ENCODE peak calls at places on chromosomes 7 and 10, in nine cellular contexts. C, H, O, J, V, T, U, G and Z are unnamed samples.

GRCh38 chr7:55024776-55025175 is 6.0 kb downstream of the EGFR start:
- DNase-seq in T (no peak), U (no peak), H (no peak), O (no peak), G (no peak), V (no peak), J (peak), C (no peak), Z (no peak)

GRCh38 chr10:96470108-96470743 is 43.5 kb downstream of the TLL2 start:
- DNase-seq in V (no peak), J (peak), G (peak), U (peak), C (no peak), O (no peak), T (no peak), H (no peak), Z (peak)

GRCh38 chr10:25934673-25935139 is 677 bp downstream of the MYO3A start:
- DNase-seq in H (no peak), G (peak), V (no peak), O (no peak), U (no peak), C (no peak), T (no peak), J (no peak), Z (no peak)

GRCh38 chr10:89074120-89074519 is 83.5 kb downstream of the FAS start:
- DNase-seq in H (no peak), J (peak), T (peak), U (no peak), C (no peak), V (no peak), O (peak), G (no peak), Z (no peak)

GRCh38 chr7:122219253-122219865 is 75.3 kb upstream of the AASS start:
- DNase-seq in O (no peak), J (peak), U (peak), V (no peak), T (no peak), G (peak), C (no peak), H (no peak), Z (no peak)

GRCh38 chr10:70034252-70034651 is 18.4 kb upstream of the MACROH2A2 start:
- DNase-seq in G (no peak), U (no peak), O (no peak), T (no peak), V (no peak), C (no peak), J (no peak), H (no peak), Z (no peak)

GRCh38 chr7:156659961-156660360 is 19.4 kb downstream of the RNF32 start:
- DNase-seq in H (no peak), U (peak), J (no peak), T (no peak), V (no peak), G (no peak), O (no peak), C (no peak), Z (no peak)

GRCh38 chr10:129767751-129768150 is 196.3 kb downstream of the EBF3 start:
- DNase-seq in V (no peak), T (no peak), U (no peak), C (no peak), O (peak), H (no peak), G (no peak), J (no peak), Z (no peak)

GRCh38 chr10:3648179-3648975 is 136.6 kb downstream of the KLF6 start:
- DNase-seq in J (no peak), G (no peak), V (no peak), H (no peak), O (no peak), T (no peak), C (no peak), U (no peak), Z (peak)

GRCh38 chr10:95183132-95183450 is 10.9 kb upstream of the ACSM6 start:
- DNase-seq in H (no peak), G (no peak), O (no peak), J (peak), T (no peak), C (no peak), V (no peak), U (no peak), Z (no peak)

GRCh38 chr7:112086496-112087254 is 119.5 kb downstream of the DOCK4 start:
- DNase-seq in H (no peak), T (no peak), J (no peak), O (no peak), C (no peak), U (no peak), V (no peak), G (peak), Z (no peak)

GRCh38 chr10:130660266-130660665 is 524.1 kb downstream of the GLRX3 start:
- DNase-seq in T (no peak), J (no peak), G (no peak), U (no peak), V (no peak), O (no peak), C (no peak), H (no peak), Z (no peak)

GRCh38 chr10:113867904-113868303 is 13.4 kb downstream of the NHLRC2 start:
- DNase-seq in O (no peak), H (no peak), V (no peak), C (no peak), U (no peak), T (no peak), G (no peak), J (no peak), Z (no peak)

GRCh38 chr7:28807396-28807994 is 150.6 kb downstream of the TRIL start:
- DNase-seq in J (no peak), H (no peak), T (no peak), C (no peak), U (no peak), V (no peak), G (no peak), O (no peak), Z (no peak)

GRCh38 chr10:80407836-80408197 is 534 bp upstream of the PRXL2A start:
- DNase-seq in U (peak), T (no peak), H (peak), V (peak), G (peak), O (peak), J (no peak), C (no peak), Z (no peak)

GRCh38 chr7:3095046-3095445 is 51.4 kb upstream of the CARD11 start:
- DNase-seq in H (peak), T (no peak), U (no peak), C (no peak), O (no peak), G (no peak), J (no peak), V (peak), Z (no peak)

GRCh38 chr10:116044722-116045374 is 228.2 kb downstream of the GFRA1 start:
- DNase-seq in J (peak), V (no peak), H (no peak), G (no peak), O (no peak), T (peak), C (no peak), U (no peak), Z (no peak)

GRCh38 chr10:47277352-47278151 is 22.4 kb upstream of the GDF10 start:
- DNase-seq in U (peak), C (no peak), O (peak), J (no peak), H (no peak), G (no peak), T (no peak), V (peak), Z (no peak)

GRCh38 chr10:55410415-55410885 is 609.4 kb upstream of the PCDH15 start:
- DNase-seq in U (no peak), G (peak), H (no peak), V (no peak), O (peak), T (no peak), J (peak), C (no peak), Z (peak)

GRCh38 chr7:117127585-117128168 is 174.4 kb downstream of the ST7 start:
- DNase-seq in T (peak), G (peak), H (peak), J (peak), U (peak), O (no peak), V (peak), C (peak), Z (peak)

GRCh38 chr7:102125127-102125561 is 161.5 kb upstream of the SH2B2 start:
- DNase-seq in G (peak), H (no peak), V (no peak), C (peak), T (peak), U (no peak), O (no peak), J (peak), Z (no peak)

GRCh38 chr7:137507096-137507495 is 163.6 kb upstream of the PTN start:
- DNase-seq in J (no peak), V (no peak), U (no peak), G (no peak), T (no peak), O (no peak), H (no peak), C (no peak), Z (no peak)

GRCh38 chr10:86409183-86409582 is 42.6 kb upstream of the GRID1 start:
- DNase-seq in C (no peak), G (no peak), V (no peak), O (no peak), T (no peak), U (no peak), J (no peak), H (no peak), Z (no peak)

GRCh38 chr10:95408148-95408930 is 117.5 kb upstream of the PDLIM1 start:
- DNase-seq in V (no peak), C (no peak), H (no peak), J (peak), U (no peak), T (no peak), G (no peak), O (peak), Z (no peak)

GRCh38 chr7:133452611-133453010 is 199.7 kb downstream of the EXOC4 start:
- DNase-seq in H (no peak), O (no peak), J (peak), T (no peak), V (no peak), U (no peak), C (no peak), G (no peak), Z (no peak)

GRCh38 chr10:8279598-8279997 is 225.1 kb downstream of the GATA3 start:
- DNase-seq in V (no peak), H (no peak), C (peak), O (no peak), G (peak), J (no peak), T (no peak), U (peak), Z (no peak)

GRCh38 chr7:142139597-142140501 is 28.3 kb downstream of the MGAM2 start:
- DNase-seq in C (no peak), H (no peak), V (no peak), G (no peak), O (no peak), T (no peak), J (no peak), U (no peak), Z (peak)

GRCh38 chr10:132467464-132468149 is 70.0 kb upstream of the INPP5A start:
- DNase-seq in U (no peak), H (no peak), O (no peak), C (no peak), G (no peak), J (no peak), V (no peak), T (no peak), Z (no peak)

GRCh38 chr7:71987200-71987767 is 424.9 kb downstream of the CALN1 start:
- DNase-seq in U (no peak), T (no peak), O (no peak), G (no peak), V (no peak), H (no peak), C (no peak), J (no peak), Z (no peak)

GRCh38 chr7:42931834-42932651 is at the start of the genes MRPL32 and PSMA2:
- DNase-seq in T (peak), U (peak), J (peak), G (peak), H (peak), O (peak), C (peak), V (peak), Z (peak)

GRCh38 chr7:111098011-111098925 is 7.3 kb downstream of the LRRN3 start:
- DNase-seq in O (no peak), C (no peak), G (peak), V (peak), T (no peak), J (peak), U (no peak), H (peak), Z (peak)

GRCh38 chr10:91090761-91091529 is 129.5 kb upstream of the PCGF5 start:
- DNase-seq in V (no peak), G (no peak), C (no peak), T (no peak), U (no peak), H (no peak), O (no peak), J (peak), Z (no peak)

GRCh38 chr10:35889226-35889625 is 247.1 kb upstream of the FZD8 start:
- DNase-seq in H (no peak), O (no peak), V (no peak), J (no peak), G (no peak), U (no peak), T (no peak), C (no peak), Z (no peak)

GRCh38 chr10:124591123-124591495 is 129.5 kb downstream of the LHPP start:
- DNase-seq in J (no peak), C (no peak), O (no peak), H (no peak), T (no peak), V (no peak), U (no peak), G (no peak), Z (no peak)

GRCh38 chr10:22280078-22280477 is 36.1 kb upstream of the COMMD3 start:
- DNase-seq in C (no peak), V (no peak), J (no peak), O (no peak), H (no peak), T (no peak), U (no peak), G (no peak), Z (no peak)

GRCh38 chr7:42107484-42107883 is 129.5 kb downstream of the GLI3 start:
- DNase-seq in U (no peak), C (no peak), H (no peak), T (no peak), O (no peak), V (no peak), G (peak), J (peak), Z (no peak)

GRCh38 chr10:71337219-71337625 is 18.2 kb downstream of the SLC29A3 start:
- DNase-seq in J (no peak), U (no peak), H (no peak), C (no peak), O (no peak), V (no peak), G (no peak), T (no peak), Z (no peak)

GRCh38 chr7:157693071-157693520 is 356.3 kb downstream of the DNAJB6 start:
- DNase-seq in T (peak), U (no peak), C (no peak), O (peak), H (no peak), V (no peak), J (no peak), G (no peak), Z (no peak)

GRCh38 chr10:86287966-86288579 is 78.5 kb downstream of the GRID1 start:
- DNase-seq in U (no peak), O (peak), J (no peak), V (no peak), C (no peak), T (no peak), H (no peak), G (no peak), Z (no peak)